ENCODE peak calls at places on chromosomes 2 and 18, in ten cellular contexts. One of them, this sample, is unnamed.

GRCh38 chr18:46466236-46467160 is 190.5 kb downstream of the LOXHD1 start:
- DNase-seq in colonic mucosa: no peak
- DNase-seq in GM12864: no peak
- DNase-seq in right lobe of liver: no peak
- DNase-seq in pancreas: no peak
- DNase-seq in cardiac fibroblast: no peak
- DNase-seq in foreskin fibroblast: no peak
- DNase-seq in psoas muscle: no peak
- DNase-seq in hepatocyte: no peak
- DNase-seq in left ventricle myocardium inferior: no peak
- DNase-seq in this sample: no peak

GRCh38 chr2:106542730-106543359 is 55.7 kb downstream of the CD8B2 start:
- DNase-seq in right lobe of liver: peak; percentile 70
- DNase-seq in psoas muscle: peak; percentile 60
- DNase-seq in cardiac fibroblast: peak; percentile 42
- DNase-seq in foreskin fibroblast: peak; percentile 76
- DNase-seq in hepatocyte: peak; percentile 75
- DNase-seq in GM12864: no peak
- DNase-seq in pancreas: peak; percentile 47
- DNase-seq in left ventricle myocardium inferior: peak; percentile 65
- DNase-seq in colonic mucosa: peak; percentile 80
- DNase-seq in this sample: peak; percentile 46

GRCh38 chr2:119606674-119607073 is 62.4 kb downstream of the CFAP221 start:
- DNase-seq in right lobe of liver: no peak
- DNase-seq in colonic mucosa: no peak
- DNase-seq in hepatocyte: no peak
- DNase-seq in pancreas: no peak
- DNase-seq in cardiac fibroblast: no peak
- DNase-seq in psoas muscle: no peak
- DNase-seq in left ventricle myocardium inferior: no peak
- DNase-seq in GM12864: no peak
- DNase-seq in foreskin fibroblast: no peak
- DNase-seq in this sample: no peak

GRCh38 chr18:56873441-56874140 is 222.4 kb downstream of the WDR7 start:
- DNase-seq in foreskin fibroblast: no peak
- DNase-seq in right lobe of liver: no peak
- DNase-seq in colonic mucosa: no peak
- DNase-seq in pancreas: no peak
- DNase-seq in cardiac fibroblast: peak; percentile 29
- DNase-seq in psoas muscle: no peak
- DNase-seq in left ventricle myocardium inferior: no peak
- DNase-seq in hepatocyte: peak; percentile 19
- DNase-seq in GM12864: no peak
- DNase-seq in this sample: no peak

GRCh38 chr2:121722479-121722878 is 14.2 kb downstream of the NIFK start:
- DNase-seq in hepatocyte: no peak
- DNase-seq in foreskin fibroblast: peak; percentile 81
- DNase-seq in psoas muscle: no peak
- DNase-seq in GM12864: no peak
- DNase-seq in right lobe of liver: no peak
- DNase-seq in left ventricle myocardium inferior: no peak
- DNase-seq in colonic mucosa: no peak
- DNase-seq in pancreas: no peak
- DNase-seq in cardiac fibroblast: peak; percentile 91
- DNase-seq in this sample: peak; percentile 94

GRCh38 chr2:15346624-15347023 is 214.5 kb downstream of the NBAS start:
- DNase-seq in cardiac fibroblast: peak; percentile 22
- DNase-seq in left ventricle myocardium inferior: no peak
- DNase-seq in psoas muscle: no peak
- DNase-seq in colonic mucosa: no peak
- DNase-seq in foreskin fibroblast: no peak
- DNase-seq in GM12864: no peak
- DNase-seq in right lobe of liver: no peak
- DNase-seq in hepatocyte: no peak
- DNase-seq in pancreas: no peak
- DNase-seq in this sample: no peak

GRCh38 chr2:152649997-152650396 is 67.3 kb downstream of the PRPF40A start:
- DNase-seq in GM12864: no peak
- DNase-seq in left ventricle myocardium inferior: no peak
- DNase-seq in psoas muscle: no peak
- DNase-seq in cardiac fibroblast: no peak
- DNase-seq in hepatocyte: no peak
- DNase-seq in foreskin fibroblast: no peak
- DNase-seq in colonic mucosa: no peak
- DNase-seq in pancreas: no peak
- DNase-seq in right lobe of liver: no peak
- DNase-seq in this sample: no peak

GRCh38 chr2:234457421-234457820 is 39.5 kb downstream of the ARL4C start:
- DNase-seq in psoas muscle: no peak
- DNase-seq in GM12864: no peak
- DNase-seq in left ventricle myocardium inferior: no peak
- DNase-seq in colonic mucosa: no peak
- DNase-seq in foreskin fibroblast: peak; percentile 66
- DNase-seq in pancreas: no peak
- DNase-seq in hepatocyte: no peak
- DNase-seq in right lobe of liver: no peak
- DNase-seq in cardiac fibroblast: peak; percentile 59
- DNase-seq in this sample: peak; percentile 69

GRCh38 chr2:144996225-144996795 is 476.4 kb upstream of the ZEB2 start:
- DNase-seq in psoas muscle: no peak
- DNase-seq in pancreas: no peak
- DNase-seq in hepatocyte: no peak
- DNase-seq in GM12864: no peak
- DNase-seq in foreskin fibroblast: peak; percentile 59
- DNase-seq in cardiac fibroblast: peak; percentile 76
- DNase-seq in right lobe of liver: no peak
- DNase-seq in colonic mucosa: no peak
- DNase-seq in left ventricle myocardium inferior: no peak
- DNase-seq in this sample: peak; percentile 54

GRCh38 chr2:186009341-186009740 is 270.7 kb downstream of the FSIP2 start:
- DNase-seq in pancreas: no peak
- DNase-seq in hepatocyte: no peak
- DNase-seq in left ventricle myocardium inferior: no peak
- DNase-seq in GM12864: no peak
- DNase-seq in cardiac fibroblast: no peak
- DNase-seq in colonic mucosa: no peak
- DNase-seq in psoas muscle: no peak
- DNase-seq in right lobe of liver: no peak
- DNase-seq in foreskin fibroblast: no peak
- DNase-seq in this sample: no peak
- TF ChIP-seq CTCF in pancreas: no peak
- TF ChIP-seq CTCF in hepatocyte: no peak
- TF ChIP-seq CTCF in left ventricle myocardium inferior: no peak
- TF ChIP-seq CTCF in GM12864: no peak
- TF ChIP-seq CTCF in cardiac fibroblast: no peak
- TF ChIP-seq CTCF in colonic mucosa: no peak
- TF ChIP-seq CTCF in psoas muscle: no peak
- TF ChIP-seq CTCF in right lobe of liver: no peak
- TF ChIP-seq CTCF in foreskin fibroblast: no peak
- TF ChIP-seq CTCF in this sample: no peak

GRCh38 chr2:98771771-98772521 is 41.0 kb upstream of the MGAT4A start:
- DNase-seq in colonic mucosa: no peak
- DNase-seq in left ventricle myocardium inferior: no peak
- DNase-seq in right lobe of liver: no peak
- DNase-seq in foreskin fibroblast: no peak
- DNase-seq in psoas muscle: no peak
- DNase-seq in GM12864: peak; percentile 49
- DNase-seq in cardiac fibroblast: peak; percentile 72
- DNase-seq in hepatocyte: no peak
- DNase-seq in pancreas: no peak
- DNase-seq in this sample: peak; percentile 50

GRCh38 chr2:98769784-98770183 is 38.9 kb upstream of the MGAT4A start:
- DNase-seq in right lobe of liver: no peak
- DNase-seq in foreskin fibroblast: no peak
- DNase-seq in colonic mucosa: no peak
- DNase-seq in GM12864: no peak
- DNase-seq in psoas muscle: no peak
- DNase-seq in pancreas: no peak
- DNase-seq in hepatocyte: no peak
- DNase-seq in left ventricle myocardium inferior: no peak
- DNase-seq in cardiac fibroblast: no peak
- DNase-seq in this sample: no peak

GRCh38 chr2:98772531-98772930 is 41.6 kb upstream of the MGAT4A start:
- DNase-seq in left ventricle myocardium inferior: no peak
- DNase-seq in foreskin fibroblast: no peak
- DNase-seq in cardiac fibroblast: peak; percentile 55
- DNase-seq in hepatocyte: no peak
- DNase-seq in right lobe of liver: no peak
- DNase-seq in colonic mucosa: no peak
- DNase-seq in pancreas: no peak
- DNase-seq in psoas muscle: no peak
- DNase-seq in GM12864: no peak
- DNase-seq in this sample: no peak

GRCh38 chr2:98773169-98773568 is 42.2 kb upstream of the MGAT4A start:
- DNase-seq in pancreas: no peak
- DNase-seq in hepatocyte: no peak
- DNase-seq in right lobe of liver: no peak
- DNase-seq in foreskin fibroblast: no peak
- DNase-seq in cardiac fibroblast: no peak
- DNase-seq in colonic mucosa: no peak
- DNase-seq in GM12864: no peak
- DNase-seq in psoas muscle: no peak
- DNase-seq in left ventricle myocardium inferior: no peak
- DNase-seq in this sample: no peak

GRCh38 chr2:98771264-98771663 is 40.3 kb upstream of the MGAT4A start:
- DNase-seq in pancreas: no peak
- DNase-seq in foreskin fibroblast: no peak
- DNase-seq in left ventricle myocardium inferior: no peak
- DNase-seq in cardiac fibroblast: no peak
- DNase-seq in psoas muscle: no peak
- DNase-seq in GM12864: no peak
- DNase-seq in hepatocyte: no peak
- DNase-seq in right lobe of liver: no peak
- DNase-seq in colonic mucosa: no peak
- DNase-seq in this sample: no peak
- H3K4me3 ChIP-seq in pancreas: no peak overlapping the region
- H3K4me3 ChIP-seq in foreskin fibroblast: no peak overlapping the region
- H3K4me3 ChIP-seq in left ventricle myocardium inferior: no peak overlapping the region
- H3K4me3 ChIP-seq in cardiac fibroblast: no peak overlapping the region
- H3K4me3 ChIP-seq in psoas muscle: no peak overlapping the region
- H3K4me3 ChIP-seq in GM12864: no peak overlapping the region
- H3K4me3 ChIP-seq in hepatocyte: no peak overlapping the region
- H3K4me3 ChIP-seq in right lobe of liver: no peak overlapping the region
- H3K4me3 ChIP-seq in colonic mucosa: no peak overlapping the region
- H3K4me3 ChIP-seq in this sample: no peak overlapping the region

DNA sequence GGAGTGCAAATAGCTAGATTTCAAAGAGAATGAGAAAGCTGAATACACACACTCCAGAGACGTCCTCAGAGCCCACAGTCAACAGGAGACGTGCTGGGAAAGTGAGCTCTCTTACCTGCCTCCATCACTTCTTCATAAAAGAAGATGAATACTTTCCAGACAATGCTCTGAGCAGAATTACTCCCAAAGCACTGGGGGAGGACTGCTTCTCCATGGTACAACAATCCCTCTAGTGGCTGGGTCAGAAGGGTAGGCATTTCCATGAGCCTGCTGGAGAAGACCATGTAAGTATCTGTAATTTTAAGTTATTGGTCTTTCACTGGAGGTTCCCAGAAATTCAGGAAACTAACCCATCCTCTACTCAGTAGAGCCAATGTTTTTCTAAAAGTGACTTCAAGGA is 190.3 kb downstream of the RBM43 start:
- DNase-seq in pancreas: no peak
- DNase-seq in foreskin fibroblast: peak; percentile 82
- DNase-seq in psoas muscle: no peak
- DNase-seq in left ventricle myocardium inferior: no peak
- DNase-seq in cardiac fibroblast: peak; percentile 72
- DNase-seq in GM12864: no peak
- DNase-seq in hepatocyte: peak; percentile 49
- DNase-seq in right lobe of liver: no peak
- DNase-seq in colonic mucosa: no peak
- DNase-seq in this sample: peak; percentile 61
- TF ChIP-seq CTCF in pancreas: no peak
- TF ChIP-seq CTCF in foreskin fibroblast: peak; percentile 64
- TF ChIP-seq CTCF in psoas muscle: no peak
- TF ChIP-seq CTCF in left ventricle myocardium inferior: no peak
- TF ChIP-seq CTCF in cardiac fibroblast: peak; percentile 67
- TF ChIP-seq CTCF in GM12864: no peak
- TF ChIP-seq CTCF in hepatocyte: peak; percentile 45
- TF ChIP-seq CTCF in right lobe of liver: peak; percentile 33
- TF ChIP-seq CTCF in colonic mucosa: no peak
- TF ChIP-seq CTCF in this sample: peak; percentile 62

GRCh38 chr2:150480241-150480640 is 7.2 kb downstream of the RND3 start:
- DNase-seq in hepatocyte: no peak
- DNase-seq in GM12864: no peak
- DNase-seq in foreskin fibroblast: peak; percentile 68
- DNase-seq in left ventricle myocardium inferior: no peak
- DNase-seq in psoas muscle: no peak
- DNase-seq in colonic mucosa: no peak
- DNase-seq in cardiac fibroblast: peak; percentile 61
- DNase-seq in pancreas: no peak
- DNase-seq in right lobe of liver: no peak
- DNase-seq in this sample: peak; percentile 87

GRCh38 chr2:150483532-150483931 is 3.9 kb downstream of the RND3 start:
- DNase-seq in foreskin fibroblast: no peak
- DNase-seq in colonic mucosa: no peak
- DNase-seq in right lobe of liver: no peak
- DNase-seq in GM12864: no peak
- DNase-seq in hepatocyte: no peak
- DNase-seq in cardiac fibroblast: peak; percentile 19
- DNase-seq in psoas muscle: no peak
- DNase-seq in pancreas: no peak
- DNase-seq in left ventricle myocardium inferior: no peak
- DNase-seq in this sample: no peak

GRCh38 chr2:150482667-150483260 is 4.7 kb downstream of the RND3 start:
- DNase-seq in GM12864: no peak
- DNase-seq in right lobe of liver: no peak
- DNase-seq in pancreas: no peak
- DNase-seq in hepatocyte: no peak
- DNase-seq in left ventricle myocardium inferior: no peak
- DNase-seq in colonic mucosa: no peak
- DNase-seq in cardiac fibroblast: peak; percentile 30
- DNase-seq in psoas muscle: no peak
- DNase-seq in foreskin fibroblast: peak; percentile 31
- DNase-seq in this sample: no peak

GRCh38 chr2:150480971-150481830 is 6.3 kb downstream of the RND3 start:
- DNase-seq in GM12864: no peak
- DNase-seq in pancreas: no peak
- DNase-seq in colonic mucosa: no peak
- DNase-seq in foreskin fibroblast: peak; percentile 40
- DNase-seq in hepatocyte: no peak
- DNase-seq in right lobe of liver: no peak
- DNase-seq in left ventricle myocardium inferior: no peak
- DNase-seq in psoas muscle: no peak
- DNase-seq in cardiac fibroblast: peak; percentile 31
- DNase-seq in this sample: no peak

GRCh38 chr2:150482111-150482510 is 5.4 kb downstream of the RND3 start:
- DNase-seq in cardiac fibroblast: peak; percentile 31
- DNase-seq in psoas muscle: no peak
- DNase-seq in GM12864: no peak
- DNase-seq in right lobe of liver: no peak
- DNase-seq in pancreas: no peak
- DNase-seq in colonic mucosa: no peak
- DNase-seq in foreskin fibroblast: peak; percentile 24
- DNase-seq in left ventricle myocardium inferior: no peak
- DNase-seq in hepatocyte: no peak
- DNase-seq in this sample: no peak
- H3K4me3 ChIP-seq in cardiac fibroblast: no peak overlapping the region
- H3K4me3 ChIP-seq in psoas muscle: no peak overlapping the region
- H3K4me3 ChIP-seq in GM12864: no peak overlapping the region
- H3K4me3 ChIP-seq in right lobe of liver: no peak overlapping the region
- H3K4me3 ChIP-seq in pancreas: no peak overlapping the region
- H3K4me3 ChIP-seq in colonic mucosa: no peak overlapping the region
- H3K4me3 ChIP-seq in foreskin fibroblast: peak overlapping the region; percentile 98
- H3K4me3 ChIP-seq in left ventricle myocardium inferior: peak overlapping the region; percentile 84
- H3K4me3 ChIP-seq in hepatocyte: no peak overlapping the region
- H3K4me3 ChIP-seq in this sample: no peak overlapping the region

This sample was measured in fibroblast of mammary gland.